ENCODE peak calls at places on chromosomes 3 and 15, in ten cellular contexts. One of them, this sample, is unnamed.
A peak's percentile ranks its signal among the peaks of the same experiment; 100 is the strongest.

GRCh38 chr3:23944861-23945652 is at the start of gene NR1D2:
- DNase-seq in GM23338: peak; percentile 88
- DNase-seq in upper lobe of right lung: peak; percentile 94
- DNase-seq in GM20000: peak; percentile 92
- DNase-seq in CD4-positive, alpha-beta T cell: peak; percentile 80
- DNase-seq in neural crest cell: peak; percentile 70
- DNase-seq in HFFc6: peak; percentile 66
- DNase-seq in suprapubic skin: peak; percentile 87
- DNase-seq in stomach: peak; percentile 88
- DNase-seq in GM12865: peak; percentile 93
- DNase-seq in this sample: peak; percentile 75

GRCh38 chr3:150738688-150739087 is 24.3 kb downstream of the SIAH2 start:
- DNase-seq in GM23338: no peak
- DNase-seq in upper lobe of right lung: no peak
- DNase-seq in GM20000: no peak
- DNase-seq in CD4-positive, alpha-beta T cell: no peak
- DNase-seq in neural crest cell: no peak
- DNase-seq in HFFc6: no peak
- DNase-seq in suprapubic skin: no peak
- DNase-seq in stomach: no peak
- DNase-seq in GM12865: no peak
- DNase-seq in this sample: no peak

GRCh38 chr3:21466491-21466890 is 284.5 kb downstream of the ZNF385D start:
- DNase-seq in GM23338: no peak
- DNase-seq in upper lobe of right lung: no peak
- DNase-seq in GM20000: no peak
- DNase-seq in CD4-positive, alpha-beta T cell: no peak
- DNase-seq in neural crest cell: no peak
- DNase-seq in HFFc6: peak; percentile 25
- DNase-seq in suprapubic skin: no peak
- DNase-seq in stomach: no peak
- DNase-seq in GM12865: no peak
- DNase-seq in this sample: no peak

GRCh38 chr3:113557374-113557773 is 25.0 kb downstream of the SIDT1 start:
- DNase-seq in GM23338: peak; percentile 17
- DNase-seq in upper lobe of right lung: no peak
- DNase-seq in GM20000: no peak
- DNase-seq in CD4-positive, alpha-beta T cell: no peak
- DNase-seq in neural crest cell: no peak
- DNase-seq in HFFc6: peak; percentile 51
- DNase-seq in suprapubic skin: no peak
- DNase-seq in stomach: no peak
- DNase-seq in GM12865: peak; percentile 11
- DNase-seq in this sample: no peak

GRCh38 chr3:93969443-93969842 is 4.3 kb downstream of the PROS1 start:
- DNase-seq in GM23338: no peak
- DNase-seq in upper lobe of right lung: no peak
- DNase-seq in GM20000: no peak
- DNase-seq in CD4-positive, alpha-beta T cell: no peak
- DNase-seq in neural crest cell: no peak
- DNase-seq in HFFc6: peak; percentile 16
- DNase-seq in suprapubic skin: no peak
- DNase-seq in stomach: no peak
- DNase-seq in GM12865: no peak
- DNase-seq in this sample: no peak

GRCh38 chr3:194518652-194519051 is 31.9 kb upstream of the ATP13A3 start:
- DNase-seq in GM23338: no peak
- DNase-seq in upper lobe of right lung: no peak
- DNase-seq in GM20000: no peak
- DNase-seq in CD4-positive, alpha-beta T cell: no peak
- DNase-seq in neural crest cell: no peak
- DNase-seq in HFFc6: no peak
- DNase-seq in suprapubic skin: no peak
- DNase-seq in stomach: no peak
- DNase-seq in GM12865: peak; percentile 9
- DNase-seq in this sample: no peak

GRCh38 chr15:75229191-75230015 is 27.7 kb downstream of the C15orf39 start:
- DNase-seq in GM23338: no peak
- DNase-seq in upper lobe of right lung: peak; percentile 52
- DNase-seq in GM20000: peak; percentile 0
- DNase-seq in CD4-positive, alpha-beta T cell: no peak
- DNase-seq in neural crest cell: no peak
- DNase-seq in HFFc6: peak; percentile 42
- DNase-seq in suprapubic skin: peak; percentile 50
- DNase-seq in stomach: no peak
- DNase-seq in GM12865: no peak
- DNase-seq in this sample: no peak

GRCh38 chr3:189142527-189142926 is 29.2 kb upstream of the TPRG1 start:
- DNase-seq in GM23338: no peak
- DNase-seq in upper lobe of right lung: no peak
- DNase-seq in GM20000: no peak
- DNase-seq in CD4-positive, alpha-beta T cell: peak; percentile 6
- DNase-seq in neural crest cell: no peak
- DNase-seq in HFFc6: no peak
- DNase-seq in suprapubic skin: no peak
- DNase-seq in stomach: no peak
- DNase-seq in GM12865: no peak
- DNase-seq in this sample: no peak

GRCh38 chr3:116139607-116140006 is 305.7 kb downstream of the LSAMP start:
- DNase-seq in GM23338: no peak
- DNase-seq in upper lobe of right lung: no peak
- DNase-seq in GM20000: no peak
- DNase-seq in CD4-positive, alpha-beta T cell: no peak
- DNase-seq in neural crest cell: no peak
- DNase-seq in HFFc6: no peak
- DNase-seq in suprapubic skin: no peak
- DNase-seq in stomach: no peak
- DNase-seq in GM12865: no peak
- DNase-seq in this sample: no peak

GRCh38 chr15:58561321-58561720 is 129.5 kb downstream of the LIPC start:
- DNase-seq in GM23338: no peak
- DNase-seq in upper lobe of right lung: no peak
- DNase-seq in GM20000: no peak
- DNase-seq in CD4-positive, alpha-beta T cell: no peak
- DNase-seq in neural crest cell: no peak
- DNase-seq in HFFc6: no peak
- DNase-seq in suprapubic skin: no peak
- DNase-seq in stomach: no peak
- DNase-seq in GM12865: no peak
- DNase-seq in this sample: no peak

GRCh38 chr3:159828542-159828943 is 160.1 kb upstream of the IL12A start:
- DNase-seq in GM23338: peak; percentile 73
- DNase-seq in upper lobe of right lung: no peak
- DNase-seq in GM20000: peak; percentile 41
- DNase-seq in CD4-positive, alpha-beta T cell: no peak
- DNase-seq in neural crest cell: no peak
- DNase-seq in HFFc6: peak; percentile 68
- DNase-seq in suprapubic skin: no peak
- DNase-seq in stomach: no peak
- DNase-seq in GM12865: peak; percentile 38
- DNase-seq in this sample: no peak

GRCh38 chr15:91655891-91656290 is 197.6 kb upstream of the SLCO3A1 start:
- DNase-seq in GM23338: no peak
- DNase-seq in upper lobe of right lung: no peak
- DNase-seq in GM20000: no peak
- DNase-seq in CD4-positive, alpha-beta T cell: no peak
- DNase-seq in neural crest cell: no peak
- DNase-seq in HFFc6: no peak
- DNase-seq in suprapubic skin: no peak
- DNase-seq in stomach: no peak
- DNase-seq in GM12865: no peak
- DNase-seq in this sample: no peak

GRCh38 chr15:80856809-80857377 is 77.7 kb downstream of the CEMIP start:
- DNase-seq in GM23338: peak; percentile 38
- DNase-seq in upper lobe of right lung: peak; percentile 79
- DNase-seq in GM20000: no peak
- DNase-seq in CD4-positive, alpha-beta T cell: no peak
- DNase-seq in neural crest cell: no peak
- DNase-seq in HFFc6: no peak
- DNase-seq in suprapubic skin: no peak
- DNase-seq in stomach: peak; percentile 70
- DNase-seq in GM12865: no peak
- DNase-seq in this sample: no peak

GRCh38 chr3:36837089-36837488 is 72.7 kb upstream of the DCLK3 start:
- DNase-seq in GM23338: peak; percentile 61
- DNase-seq in upper lobe of right lung: no peak
- DNase-seq in GM20000: no peak
- DNase-seq in CD4-positive, alpha-beta T cell: no peak
- DNase-seq in neural crest cell: no peak
- DNase-seq in HFFc6: no peak
- DNase-seq in suprapubic skin: no peak
- DNase-seq in stomach: no peak
- DNase-seq in GM12865: no peak
- DNase-seq in this sample: no peak
- TF ChIP-seq CTCF in GM23338: peak; percentile 89
- TF ChIP-seq CTCF in upper lobe of right lung: no peak
- TF ChIP-seq CTCF in GM20000: no peak
- TF ChIP-seq CTCF in CD4-positive, alpha-beta T cell: peak; percentile 11
- TF ChIP-seq CTCF in neural crest cell: no peak
- TF ChIP-seq CTCF in HFFc6: no peak
- TF ChIP-seq CTCF in suprapubic skin: no peak
- TF ChIP-seq CTCF in stomach: no peak
- TF ChIP-seq CTCF in GM12865: peak; percentile 10
- TF ChIP-seq CTCF in this sample: no peak

GRCh38 chr3:148455098-148455497 is 242.6 kb upstream of the AGTR1 start:
- DNase-seq in GM23338: no peak
- DNase-seq in upper lobe of right lung: no peak
- DNase-seq in GM20000: no peak
- DNase-seq in CD4-positive, alpha-beta T cell: no peak
- DNase-seq in neural crest cell: no peak
- DNase-seq in HFFc6: no peak
- DNase-seq in suprapubic skin: no peak
- DNase-seq in stomach: no peak
- DNase-seq in GM12865: no peak
- DNase-seq in this sample: no peak

GRCh38 chr3:148464246-148464645 is 233.5 kb upstream of the AGTR1 start:
- DNase-seq in GM23338: no peak
- DNase-seq in upper lobe of right lung: no peak
- DNase-seq in GM20000: no peak
- DNase-seq in CD4-positive, alpha-beta T cell: no peak
- DNase-seq in neural crest cell: no peak
- DNase-seq in HFFc6: no peak
- DNase-seq in suprapubic skin: no peak
- DNase-seq in stomach: no peak
- DNase-seq in GM12865: no peak
- DNase-seq in this sample: no peak

GRCh38 chr3:148460686-148461085 is 237.0 kb upstream of the AGTR1 start:
- DNase-seq in GM23338: no peak
- DNase-seq in upper lobe of right lung: no peak
- DNase-seq in GM20000: no peak
- DNase-seq in CD4-positive, alpha-beta T cell: no peak
- DNase-seq in neural crest cell: no peak
- DNase-seq in HFFc6: no peak
- DNase-seq in suprapubic skin: no peak
- DNase-seq in stomach: no peak
- DNase-seq in GM12865: no peak
- DNase-seq in this sample: no peak

GRCh38 chr3:148459931-148460513 is 237.7 kb upstream of the AGTR1 start:
- DNase-seq in GM23338: peak; percentile 4
- DNase-seq in upper lobe of right lung: no peak
- DNase-seq in GM20000: peak; percentile 10
- DNase-seq in CD4-positive, alpha-beta T cell: no peak
- DNase-seq in neural crest cell: no peak
- DNase-seq in HFFc6: peak; percentile 10
- DNase-seq in suprapubic skin: no peak
- DNase-seq in stomach: no peak
- DNase-seq in GM12865: peak; percentile 17
- DNase-seq in this sample: no peak
- TF ChIP-seq CTCF in GM23338: peak; percentile 38
- TF ChIP-seq CTCF in upper lobe of right lung: peak; percentile 34
- TF ChIP-seq CTCF in GM20000: no peak
- TF ChIP-seq CTCF in CD4-positive, alpha-beta T cell: no peak
- TF ChIP-seq CTCF in neural crest cell: peak; percentile 61
- TF ChIP-seq CTCF in HFFc6: peak; percentile 77
- TF ChIP-seq CTCF in suprapubic skin: no peak
- TF ChIP-seq CTCF in stomach: no peak
- TF ChIP-seq CTCF in GM12865: no peak
- TF ChIP-seq CTCF in this sample: no peak

DNA sequence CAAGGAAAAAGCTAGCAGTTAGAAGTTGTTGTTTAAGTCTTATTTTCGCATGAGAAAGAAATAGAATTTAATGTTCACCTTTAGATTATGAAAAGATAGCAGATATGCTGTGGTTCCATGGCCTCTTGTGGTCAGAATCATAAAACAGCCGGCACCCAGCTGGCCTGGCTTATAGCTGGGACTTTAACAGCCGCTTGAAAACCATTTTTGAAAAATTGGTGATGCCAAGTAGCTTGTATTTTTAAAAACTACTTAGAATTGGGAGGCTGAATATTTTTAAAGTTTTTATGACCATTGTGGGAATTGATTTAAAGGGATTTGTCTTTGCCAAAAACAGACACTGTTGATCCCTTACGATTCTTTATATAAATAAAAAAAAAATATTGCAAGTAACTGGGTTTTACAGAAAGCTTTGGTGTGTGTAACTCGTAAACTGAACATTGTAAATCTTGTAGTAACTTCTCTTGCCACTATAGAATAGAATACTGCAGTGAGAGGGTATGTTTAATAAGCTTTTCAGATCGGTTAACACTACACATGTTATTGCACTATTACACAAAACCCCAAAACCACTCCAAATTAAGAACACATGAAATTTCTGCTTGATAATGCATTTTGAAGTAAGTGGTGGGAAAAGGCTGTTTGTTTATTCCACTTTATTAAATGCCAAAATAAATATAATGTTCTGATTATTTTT is 6.6 kb downstream of the ARRDC4 start:
- DNase-seq in GM23338: no peak
- DNase-seq in upper lobe of right lung: no peak
- DNase-seq in GM20000: no peak
- DNase-seq in CD4-positive, alpha-beta T cell: no peak
- DNase-seq in neural crest cell: no peak
- DNase-seq in HFFc6: no peak
- DNase-seq in suprapubic skin: no peak
- DNase-seq in stomach: no peak
- DNase-seq in GM12865: no peak
- DNase-seq in this sample: no peak
- TF ChIP-seq CTCF in GM23338: no peak
- TF ChIP-seq CTCF in upper lobe of right lung: no peak
- TF ChIP-seq CTCF in GM20000: no peak
- TF ChIP-seq CTCF in CD4-positive, alpha-beta T cell: no peak
- TF ChIP-seq CTCF in neural crest cell: no peak
- TF ChIP-seq CTCF in HFFc6: no peak
- TF ChIP-seq CTCF in suprapubic skin: no peak
- TF ChIP-seq CTCF in stomach: no peak
- TF ChIP-seq CTCF in GM12865: no peak
- TF ChIP-seq CTCF in this sample: no peak

DNA sequence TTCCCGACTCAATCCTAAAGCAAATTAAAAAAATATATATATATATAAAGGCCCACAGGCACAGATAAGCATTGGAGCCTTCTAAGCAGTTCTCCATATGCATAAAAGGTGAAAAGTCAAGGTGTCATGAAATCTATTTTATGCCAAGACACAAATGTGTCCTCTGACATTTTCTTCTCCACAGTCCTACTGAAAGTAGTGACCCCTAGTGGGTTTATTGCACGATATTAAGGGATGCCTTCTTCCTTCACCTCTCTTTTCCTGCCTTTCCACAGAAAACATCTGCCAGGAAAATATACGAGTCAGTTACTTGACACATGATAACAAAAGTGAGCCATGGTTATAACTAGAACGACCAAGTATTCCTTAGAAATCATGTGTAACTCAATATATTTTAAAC is 303.2 kb downstream of the TIGIT start:
- DNase-seq in GM23338: peak; percentile 51
- DNase-seq in upper lobe of right lung: no peak
- DNase-seq in GM20000: no peak
- DNase-seq in CD4-positive, alpha-beta T cell: no peak
- DNase-seq in neural crest cell: no peak
- DNase-seq in HFFc6: no peak
- DNase-seq in suprapubic skin: no peak
- DNase-seq in stomach: no peak
- DNase-seq in GM12865: no peak
- DNase-seq in this sample: no peak
- TF ChIP-seq CTCF in GM23338: peak; percentile 62
- TF ChIP-seq CTCF in upper lobe of right lung: no peak
- TF ChIP-seq CTCF in GM20000: no peak
- TF ChIP-seq CTCF in CD4-positive, alpha-beta T cell: no peak
- TF ChIP-seq CTCF in neural crest cell: no peak
- TF ChIP-seq CTCF in HFFc6: peak; percentile 45
- TF ChIP-seq CTCF in suprapubic skin: no peak
- TF ChIP-seq CTCF in stomach: no peak
- TF ChIP-seq CTCF in GM12865: no peak
- TF ChIP-seq CTCF in this sample: no peak